ENCODE peak calls at places on chromosomes 2 and 18, in six cellular contexts. N, J, A, S, H and M are unnamed samples.

GRCh38 chr18:63025251-63025710 is 294.3 kb downstream of the BCL2 start:
- DNase-seq in N (peak; percentile 61), J (no peak), A (no peak), S (no peak), H (no peak), M (peak; percentile 59)

GRCh38 chr2:47558116-47559078 is 155.4 kb downstream of the MSH2 start:
- DNase-seq in N (no peak), J (no peak), A (no peak), S (no peak), H (peak; percentile 52), M (no peak)

GRCh38 chr18:45874501-45875184 is 49.2 kb downstream of the SIGLEC15 start:
- DNase-seq in N (no peak), J (peak; percentile 18), A (peak; percentile 16), S (no peak), H (no peak), M (no peak)

GRCh38 chr2:207239222-207239674 is 73.5 kb upstream of the KLF7 start:
- DNase-seq in N (no peak), J (no peak), A (no peak), S (no peak), H (peak; percentile 85), M (no peak)

GRCh38 chr18:73462092-73462491 is 594.3 kb upstream of the NETO1 start:
- DNase-seq in N (no peak), J (no peak), A (no peak), S (no peak), H (no peak), M (no peak)

GRCh38 chr18:41875094-41875780 is 79.8 kb upstream of the PIK3C3 start:
- DNase-seq in N (no peak), J (no peak), A (no peak), S (no peak), H (no peak), M (no peak)

GRCh38 chr18:45398448-45398847 is 216.8 kb upstream of the SLC14A2 start:
- DNase-seq in N (no peak), J (no peak), A (no peak), S (no peak), H (no peak), M (no peak)

GRCh38 chr18:64027931-64028695 is 58.2 kb downstream of the SERPINB8 start:
- DNase-seq in N (no peak), J (no peak), A (no peak), S (no peak), H (no peak), M (no peak)

GRCh38 chr2:83103602-83104001 is 1355.5 kb downstream of the SUCLG1 start:
- DNase-seq in N (no peak), J (no peak), A (no peak), S (no peak), H (no peak), M (no peak)

GRCh38 chr2:40346535-40347354 is 105.1 kb downstream of the SLC8A1 start:
- DNase-seq in N (no peak), J (no peak), A (no peak), S (no peak), H (no peak), M (no peak)

GRCh38 chr2:127455566-127456493 is 37.6 kb downstream of the PROC start:
- DNase-seq in N (no peak), J (no peak), A (no peak), S (no peak), H (no peak), M (no peak)

GRCh38 chr2:189297446-189297845 is 117.9 kb upstream of the COL5A2 start:
- DNase-seq in N (no peak), J (no peak), A (no peak), S (no peak), H (no peak), M (no peak)

GRCh38 chr2:1889099-1889650 is 144.9 kb upstream of the PXDN start:
- DNase-seq in N (no peak), J (no peak), A (no peak), S (no peak), H (no peak), M (no peak)

GRCh38 chr2:224729435-224729834 is 13.3 kb upstream of the CCDC195 start:
- DNase-seq in N (no peak), J (no peak), A (no peak), S (no peak), H (no peak), M (no peak)

GRCh38 chr2:72439892-72440291 is 292.2 kb upstream of the CYP26B1 start:
- DNase-seq in N (no peak), J (no peak), A (no peak), S (no peak), H (no peak), M (no peak)

GRCh38 chr2:25912851-25913695 is 34.8 kb upstream of the ASXL2 start:
- DNase-seq in N (no peak), J (no peak), A (no peak), S (no peak), H (no peak), M (no peak)

GRCh38 chr2:129748653-129749052 is 230.8 kb upstream of the RAB6C start:
- DNase-seq in N (no peak), J (no peak), A (no peak), S (peak; percentile 18), H (no peak), M (peak; percentile 41)

DNA sequence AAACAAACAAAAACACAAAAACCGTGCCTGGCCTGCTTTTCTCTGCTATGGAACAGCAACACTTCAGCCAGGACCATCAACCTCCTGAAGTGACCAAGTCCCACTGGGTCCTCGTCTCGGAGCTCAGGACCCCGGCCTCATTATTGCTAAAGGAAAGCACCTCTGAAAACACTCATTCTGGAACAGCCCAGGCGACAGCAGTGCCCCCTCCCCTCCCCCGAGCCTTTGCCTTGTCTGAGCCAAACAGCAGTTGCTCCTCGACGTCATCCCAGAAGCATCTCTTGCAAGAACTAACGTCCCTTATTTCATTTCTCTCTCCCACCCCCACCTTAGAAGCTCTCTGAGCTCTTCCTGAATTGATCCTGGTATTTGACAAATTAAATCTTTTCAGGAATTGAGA is 27.4 kb downstream of the APCDD1 start:
- DNase-seq in N (no peak), J (no peak), A (no peak), S (no peak), H (no peak), M (no peak)
- TF ChIP-seq POLR2AphosphoS5 in N (no peak), J (no peak), A (no peak), S (no peak), H (no peak), M (no peak)

GRCh38 chr18:79394438-79395307 is 1.1 kb upstream of the NFATC1 start:
- DNase-seq in N (no peak), J (no peak), A (no peak), S (no peak), H (peak; percentile 88), M (peak; percentile 84)

GRCh38 chr18:79396431-79397287 is 929 bp downstream of the NFATC1 start:
- DNase-seq in N (no peak), J (no peak), A (no peak), S (no peak), H (peak; percentile 85), M (peak; percentile 92)

GRCh38 chr18:79395308-79395640 is 456 bp upstream of the NFATC1 start:
- DNase-seq in N (no peak), J (no peak), A (no peak), S (no peak), H (no peak), M (peak; percentile 63)

GRCh38 chr18:79397288-79397829 is 1.6 kb downstream of the NFATC1 start:
- DNase-seq in N (no peak), J (no peak), A (no peak), S (no peak), H (peak; percentile 64), M (peak; percentile 74)

DNA sequence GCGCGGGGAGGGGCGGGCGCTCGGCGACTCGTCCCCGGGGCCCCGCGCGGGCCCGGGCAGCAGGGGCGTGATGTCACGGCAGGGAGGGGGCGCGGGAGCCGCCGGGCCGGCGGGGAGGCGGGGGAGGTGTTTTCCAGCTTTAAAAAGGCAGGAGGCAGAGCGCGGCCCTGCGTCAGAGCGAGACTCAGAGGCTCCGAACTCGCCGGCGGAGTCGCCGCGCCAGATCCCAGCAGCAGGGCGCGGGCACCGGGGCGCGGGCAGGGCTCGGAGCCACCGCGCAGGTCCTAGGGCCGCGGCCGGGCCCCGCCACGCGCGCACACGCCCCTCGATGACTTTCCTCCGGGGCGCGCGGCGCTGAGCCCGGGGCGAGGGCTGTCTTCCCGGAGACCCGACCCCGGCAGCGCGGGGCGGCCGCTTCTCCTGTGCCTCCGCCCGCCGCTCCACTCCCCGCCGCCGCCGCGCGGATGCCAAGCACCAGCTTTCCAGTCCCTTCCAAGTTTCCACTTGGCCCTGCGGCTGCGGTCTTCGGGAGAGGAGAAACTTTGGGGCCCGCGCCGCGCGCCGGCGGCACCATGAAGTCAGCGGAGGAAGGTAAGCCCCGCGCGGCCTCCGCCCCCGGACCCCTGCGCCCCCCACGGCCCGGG is at the start of gene NFATC1:
- DNase-seq in N (peak; percentile 80), J (no peak), A (no peak), S (no peak), H (peak; percentile 95), M (peak; percentile 86)
- TF ChIP-seq POLR2A in N (no peak), J (peak; percentile 35), A (no peak), S (no peak), H (no peak), M (no peak)

DNA sequence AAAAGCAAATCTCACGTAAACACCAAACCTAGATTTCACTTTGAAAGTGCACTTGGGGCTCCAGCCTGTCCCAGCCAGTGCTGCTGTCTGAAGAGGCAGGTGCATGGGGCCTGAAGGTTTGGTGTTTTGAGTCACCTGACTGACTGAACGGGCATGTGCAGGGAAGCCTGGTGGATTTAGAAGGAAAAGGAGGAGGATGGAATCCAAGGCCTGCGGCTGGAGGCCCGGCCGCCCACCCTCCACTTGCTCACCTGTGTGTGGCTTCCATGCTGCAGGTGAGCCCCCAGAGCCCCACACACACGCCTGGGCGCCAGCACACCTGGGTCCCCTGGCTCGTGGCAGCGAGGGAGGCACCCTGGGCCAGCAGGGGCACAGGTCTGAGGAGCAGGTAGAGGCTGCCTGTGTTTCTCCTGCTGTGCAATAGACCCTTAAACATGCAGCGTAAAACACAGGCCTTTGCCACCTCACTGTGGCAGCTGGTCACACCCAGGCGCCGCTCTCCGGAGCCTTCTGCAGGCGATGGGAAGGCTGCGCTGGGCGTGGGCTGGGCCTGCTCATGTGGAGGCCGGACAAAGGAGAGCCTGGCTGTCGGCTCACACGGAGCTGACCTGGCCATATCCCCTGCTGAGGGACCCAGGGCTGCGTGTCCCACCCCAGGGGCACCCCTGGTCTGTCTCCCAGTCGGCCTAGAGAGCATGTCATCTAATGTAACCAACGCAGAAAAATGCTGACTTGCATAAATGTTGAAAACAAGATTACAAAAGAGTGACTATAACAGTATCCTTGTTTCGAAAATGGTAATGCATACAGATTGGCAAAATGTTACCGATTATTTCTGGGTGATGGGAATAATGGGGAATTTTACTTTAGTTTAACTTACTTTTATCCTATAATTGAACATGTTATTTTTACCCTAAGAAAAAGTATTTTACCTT is 71.3 kb downstream of the TMEM18 start:
- DNase-seq in N (no peak), J (no peak), A (no peak), S (no peak), H (no peak), M (peak; percentile 64)
- TF ChIP-seq POLR2AphosphoS5 in N (no peak), J (no peak), A (no peak), S (no peak), H (no peak), M (no peak)

DNA sequence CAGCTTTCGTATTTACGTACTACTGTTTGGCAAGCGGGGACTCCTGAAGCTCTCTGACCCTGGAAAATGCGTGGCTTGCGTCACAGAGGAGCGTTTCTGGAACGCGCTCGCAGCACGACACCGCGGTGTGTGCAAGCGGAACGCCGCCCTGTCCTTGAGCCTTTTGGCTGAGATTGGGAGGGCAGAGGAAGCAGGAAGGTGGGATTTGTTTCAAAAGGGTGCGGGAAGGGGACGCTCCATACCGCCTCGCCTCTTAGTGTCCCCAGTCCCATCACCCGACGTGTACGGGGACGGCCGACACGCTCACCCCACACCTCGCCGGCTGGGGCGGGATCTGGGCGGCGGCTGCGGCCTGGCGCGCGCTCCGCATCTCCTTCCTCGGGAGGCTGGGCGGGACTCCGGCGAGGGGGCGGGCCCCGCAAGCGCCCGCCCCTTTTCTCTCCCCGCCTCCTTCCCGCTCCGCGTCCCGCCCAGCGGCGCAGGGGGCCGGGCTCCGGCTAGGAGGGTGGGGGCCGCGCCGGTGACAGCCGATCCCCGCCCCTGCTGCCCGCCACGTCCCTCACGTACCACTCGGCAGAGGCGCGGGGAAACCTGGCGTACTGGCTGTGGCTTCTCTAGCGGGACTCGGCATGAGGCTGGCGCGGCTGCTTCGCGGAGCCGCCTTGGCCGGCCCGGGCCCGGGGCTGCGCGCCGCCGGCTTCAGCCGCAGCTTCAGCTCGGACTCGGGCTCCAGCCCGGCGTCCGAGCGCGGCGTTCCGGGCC is at the start of gene PDK1:
- DNase-seq in N (peak; percentile 85), J (peak; percentile 74), A (peak; percentile 77), S (peak; percentile 72), H (peak; percentile 94), M (peak; percentile 98)
- TF ChIP-seq POLR2A in N (peak; percentile 63), J (peak; percentile 90), A (peak; percentile 82), S (peak; percentile 83), H (peak; percentile 29), M (peak; percentile 43)